ENCODE peak calls at places on chromosomes 16 and 17, in six cellular contexts. One of them, this sample, is unnamed.

GRCh38 chr17:65564793-65565192 is 3.3 kb upstream of the AXIN2 start:
- DNase-seq in RWPE1: no peak
- DNase-seq in AG09309: no peak
- DNase-seq in AG04450: no peak
- DNase-seq in endodermal cell: no peak
- DNase-seq in cardiac muscle cell: peak
- DNase-seq in this sample: peak

GRCh38 chr16:23081675-23082119 is 67.6 kb downstream of the USP31 start:
- DNase-seq in RWPE1: peak
- DNase-seq in AG09309: peak
- DNase-seq in AG04450: no peak
- DNase-seq in endodermal cell: no peak
- DNase-seq in cardiac muscle cell: peak
- DNase-seq in this sample: no peak

GRCh38 chr17:31487063-31487647 is 95.7 kb downstream of the RAB11FIP4 start:
- DNase-seq in RWPE1: no peak
- DNase-seq in AG09309: no peak
- DNase-seq in AG04450: no peak
- DNase-seq in endodermal cell: no peak
- DNase-seq in cardiac muscle cell: no peak
- DNase-seq in this sample: no peak

GRCh38 chr17:81601525-81602120 is 35.3 kb downstream of the NPLOC4 start:
- DNase-seq in RWPE1: peak
- DNase-seq in AG09309: no peak
- DNase-seq in AG04450: peak
- DNase-seq in endodermal cell: peak
- DNase-seq in cardiac muscle cell: peak
- DNase-seq in this sample: no peak

GRCh38 chr17:50304781-50305404 is 30.6 kb downstream of the TMEM92 start:
- DNase-seq in RWPE1: no peak
- DNase-seq in AG09309: no peak
- DNase-seq in AG04450: no peak
- DNase-seq in endodermal cell: no peak
- DNase-seq in cardiac muscle cell: peak
- DNase-seq in this sample: no peak

GRCh38 chr16:9049241-9049640 is 42.2 kb upstream of the HAPSTR1 start:
- DNase-seq in RWPE1: no peak
- DNase-seq in AG09309: no peak
- DNase-seq in AG04450: peak
- DNase-seq in endodermal cell: no peak
- DNase-seq in cardiac muscle cell: peak
- DNase-seq in this sample: no peak

GRCh38 chr16:9557713-9558112 is 466.3 kb downstream of the HAPSTR1 start:
- DNase-seq in RWPE1: no peak
- DNase-seq in AG09309: no peak
- DNase-seq in AG04450: no peak
- DNase-seq in endodermal cell: no peak
- DNase-seq in cardiac muscle cell: no peak
- DNase-seq in this sample: no peak

GRCh38 chr17:39027037-39027436 is 59.8 kb upstream of the FBXO47 start:
- DNase-seq in RWPE1: peak
- DNase-seq in AG09309: no peak
- DNase-seq in AG04450: no peak
- DNase-seq in endodermal cell: peak
- DNase-seq in cardiac muscle cell: peak
- DNase-seq in this sample: peak

GRCh38 chr16:12160249-12160648 is 183.7 kb downstream of the SNX29 start:
- DNase-seq in RWPE1: no peak
- DNase-seq in AG09309: no peak
- DNase-seq in AG04450: no peak
- DNase-seq in endodermal cell: no peak
- DNase-seq in cardiac muscle cell: peak
- DNase-seq in this sample: no peak

GRCh38 chr17:49285716-49286115 is 55.1 kb upstream of the PHOSPHO1 start:
- DNase-seq in RWPE1: no peak
- DNase-seq in AG09309: no peak
- DNase-seq in AG04450: no peak
- DNase-seq in endodermal cell: peak
- DNase-seq in cardiac muscle cell: no peak
- DNase-seq in this sample: no peak

GRCh38 chr16:76943936-76944335 is 247.1 kb upstream of the MON1B start:
- DNase-seq in RWPE1: no peak
- DNase-seq in AG09309: no peak
- DNase-seq in AG04450: no peak
- DNase-seq in endodermal cell: no peak
- DNase-seq in cardiac muscle cell: peak
- DNase-seq in this sample: no peak

GRCh38 chr17:61400058-61400785 is 579 bp downstream of the TBX2 start:
- DNase-seq in RWPE1: peak
- DNase-seq in AG09309: no peak
- DNase-seq in AG04450: no peak
- DNase-seq in endodermal cell: peak
- DNase-seq in cardiac muscle cell: peak
- DNase-seq in this sample: peak

GRCh38 chr17:68909066-68909465 is 46.1 kb downstream of the ABCA8 start:
- DNase-seq in RWPE1: peak
- DNase-seq in AG09309: peak
- DNase-seq in AG04450: peak
- DNase-seq in endodermal cell: no peak
- DNase-seq in cardiac muscle cell: peak
- DNase-seq in this sample: no peak

GRCh38 chr16:23640669-23640958 is 496 bp downstream of the PALB2 start:
- DNase-seq in RWPE1: peak
- DNase-seq in AG09309: no peak
- DNase-seq in AG04450: no peak
- DNase-seq in endodermal cell: peak
- DNase-seq in cardiac muscle cell: peak
- DNase-seq in this sample: no peak

GRCh38 chr16:57725077-57725953 is 10.3 kb upstream of the KATNB1 start:
- DNase-seq in RWPE1: no peak
- DNase-seq in AG09309: no peak
- DNase-seq in AG04450: no peak
- DNase-seq in endodermal cell: no peak
- DNase-seq in cardiac muscle cell: no peak
- DNase-seq in this sample: no peak

GRCh38 chr17:67675481-67675880 is 42.3 kb upstream of the NOL11 start:
- DNase-seq in RWPE1: no peak
- DNase-seq in AG09309: no peak
- DNase-seq in AG04450: no peak
- DNase-seq in endodermal cell: no peak
- DNase-seq in cardiac muscle cell: no peak
- DNase-seq in this sample: no peak

GRCh38 chr17:6497496-6498221 is 53.4 kb downstream of the PIMREG start:
- DNase-seq in RWPE1: no peak
- DNase-seq in AG09309: no peak
- DNase-seq in AG04450: no peak
- DNase-seq in endodermal cell: peak
- DNase-seq in cardiac muscle cell: no peak
- DNase-seq in this sample: no peak

GRCh38 chr16:75458029-75458428 is 6.5 kb downstream of the TMEM170A start:
- DNase-seq in RWPE1: no peak
- DNase-seq in AG09309: no peak
- DNase-seq in AG04450: no peak
- DNase-seq in endodermal cell: no peak
- DNase-seq in cardiac muscle cell: no peak
- DNase-seq in this sample: no peak

GRCh38 chr16:72988568-72988967 is 59.4 kb downstream of the ZFHX3 start:
- DNase-seq in RWPE1: no peak
- DNase-seq in AG09309: no peak
- DNase-seq in AG04450: no peak
- DNase-seq in endodermal cell: no peak
- DNase-seq in cardiac muscle cell: no peak
- DNase-seq in this sample: no peak

GRCh38 chr16:72987480-72987901 is 60.4 kb downstream of the ZFHX3 start:
- DNase-seq in RWPE1: peak
- DNase-seq in AG09309: no peak
- DNase-seq in AG04450: no peak
- DNase-seq in endodermal cell: peak
- DNase-seq in cardiac muscle cell: no peak
- DNase-seq in this sample: no peak

GRCh38 chr16:72985148-72985882 is 62.6 kb downstream of the ZFHX3 start:
- DNase-seq in RWPE1: no peak
- DNase-seq in AG09309: peak
- DNase-seq in AG04450: no peak
- DNase-seq in endodermal cell: peak
- DNase-seq in cardiac muscle cell: peak
- DNase-seq in this sample: no peak

GRCh38 chr16:72983728-72984350 is 64.1 kb downstream of the ZFHX3 start:
- DNase-seq in RWPE1: no peak
- DNase-seq in AG09309: no peak
- DNase-seq in AG04450: no peak
- DNase-seq in endodermal cell: no peak
- DNase-seq in cardiac muscle cell: no peak
- DNase-seq in this sample: no peak

DNA sequence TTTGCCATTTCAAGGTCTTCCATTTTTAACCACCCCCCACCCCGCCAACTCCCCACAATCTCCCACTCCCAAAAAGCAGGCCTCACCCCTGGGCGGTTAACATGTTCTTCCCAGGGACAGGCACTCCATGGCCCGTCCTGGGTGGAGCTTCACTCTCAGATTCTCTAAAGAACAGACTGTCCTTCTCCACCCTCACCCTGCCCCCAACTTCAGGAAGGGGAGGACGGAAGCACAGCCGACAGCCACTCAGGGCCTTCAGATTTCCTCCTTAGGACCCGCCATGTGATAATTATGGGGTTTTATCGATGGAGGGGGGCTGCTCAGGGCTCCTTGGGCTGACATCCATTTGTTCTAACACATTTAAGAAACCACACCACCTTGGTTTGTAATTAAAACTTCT is 61.9 kb downstream of the ZFHX3 start:
- DNase-seq in RWPE1: no peak
- DNase-seq in AG09309: no peak
- DNase-seq in AG04450: no peak
- DNase-seq in endodermal cell: peak
- DNase-seq in cardiac muscle cell: peak
- DNase-seq in this sample: no peak
- TF ChIP-seq CTCF in RWPE1: no peak
- TF ChIP-seq CTCF in AG09309: no peak
- TF ChIP-seq CTCF in AG04450: no peak
- TF ChIP-seq CTCF in endodermal cell: no peak
- TF ChIP-seq CTCF in cardiac muscle cell: no peak
- TF ChIP-seq CTCF in this sample: no peak

GRCh38 chr16:56643080-56643778 is 4.8 kb downstream of the MT1A start:
- DNase-seq in RWPE1: no peak
- DNase-seq in AG09309: no peak
- DNase-seq in AG04450: no peak
- DNase-seq in endodermal cell: peak
- DNase-seq in cardiac muscle cell: peak
- DNase-seq in this sample: no peak
- TF ChIP-seq CTCF in RWPE1: no peak
- TF ChIP-seq CTCF in AG09309: peak
- TF ChIP-seq CTCF in AG04450: peak
- TF ChIP-seq CTCF in endodermal cell: peak
- TF ChIP-seq CTCF in cardiac muscle cell: peak
- TF ChIP-seq CTCF in this sample: no peak

GRCh38 chr16:21283521-21284289 is 5.6 kb upstream of the CRYM start:
- DNase-seq in RWPE1: no peak
- DNase-seq in AG09309: no peak
- DNase-seq in AG04450: no peak
- DNase-seq in endodermal cell: peak
- DNase-seq in cardiac muscle cell: peak
- DNase-seq in this sample: peak
- TF ChIP-seq CTCF in RWPE1: no peak
- TF ChIP-seq CTCF in AG09309: peak
- TF ChIP-seq CTCF in AG04450: peak
- TF ChIP-seq CTCF in endodermal cell: peak
- TF ChIP-seq CTCF in cardiac muscle cell: peak
- TF ChIP-seq CTCF in this sample: peak

GRCh38 chr16:13483121-13483520 is 436.8 kb upstream of the ERCC4 start:
- DNase-seq in RWPE1: no peak
- DNase-seq in AG09309: no peak
- DNase-seq in AG04450: no peak
- DNase-seq in endodermal cell: no peak
- DNase-seq in cardiac muscle cell: no peak
- DNase-seq in this sample: no peak
- TF ChIP-seq CTCF in RWPE1: no peak
- TF ChIP-seq CTCF in AG09309: no peak
- TF ChIP-seq CTCF in AG04450: no peak
- TF ChIP-seq CTCF in endodermal cell: no peak
- TF ChIP-seq CTCF in cardiac muscle cell: no peak
- TF ChIP-seq CTCF in this sample: no peak

DNA sequence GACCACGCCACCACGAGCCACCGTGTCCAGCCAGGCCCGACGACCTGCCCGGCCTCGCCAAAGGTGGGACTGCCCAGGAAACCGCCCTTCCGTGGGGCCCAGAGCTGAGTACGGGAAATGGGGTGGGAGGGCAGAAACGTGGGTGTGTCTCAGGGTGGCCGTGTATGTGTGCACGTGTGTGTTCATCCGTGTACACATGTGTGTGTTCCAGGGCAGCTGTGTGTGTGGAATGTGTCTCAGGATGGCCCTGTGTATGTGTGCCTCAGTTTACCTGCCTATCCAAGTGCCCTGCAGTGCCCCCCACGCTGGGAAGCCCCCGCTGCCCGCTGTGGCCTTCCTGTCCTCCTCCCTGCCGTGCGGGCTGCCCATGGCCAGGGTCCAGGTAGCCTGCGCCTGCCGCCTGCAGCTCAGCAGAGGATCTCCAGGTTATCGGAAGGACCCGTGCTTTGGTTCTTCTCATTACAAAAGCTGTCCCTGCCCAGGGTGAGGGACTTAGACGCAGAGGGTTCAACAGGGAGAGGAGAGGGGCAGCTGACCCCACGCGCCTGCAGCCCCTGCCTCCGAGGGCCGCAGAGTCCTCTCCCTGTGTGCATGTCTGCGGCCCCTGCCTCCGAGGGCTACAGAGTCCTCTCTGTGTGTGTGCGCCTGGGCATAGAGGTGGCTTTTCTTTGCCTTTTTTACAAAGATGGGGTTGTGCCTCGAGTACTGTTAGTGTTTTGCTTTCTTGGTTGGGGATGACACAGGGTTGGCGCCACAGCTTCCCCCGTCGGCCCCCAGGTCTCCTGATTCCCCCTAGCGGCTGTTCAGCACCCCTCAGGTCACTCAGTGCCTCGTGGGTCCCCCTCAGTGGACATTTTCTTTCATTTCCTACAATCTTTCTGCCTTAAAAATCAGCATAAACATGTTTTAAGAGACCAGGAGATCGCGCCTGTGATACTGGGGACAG is 23.6 kb downstream of the ZNF469 start:
- DNase-seq in RWPE1: no peak
- DNase-seq in AG09309: no peak
- DNase-seq in AG04450: no peak
- DNase-seq in endodermal cell: no peak
- DNase-seq in cardiac muscle cell: no peak
- DNase-seq in this sample: no peak
- TF ChIP-seq CTCF in RWPE1: no peak
- TF ChIP-seq CTCF in AG09309: no peak
- TF ChIP-seq CTCF in AG04450: no peak
- TF ChIP-seq CTCF in endodermal cell: peak
- TF ChIP-seq CTCF in cardiac muscle cell: peak
- TF ChIP-seq CTCF in this sample: no peak

GRCh38 chr17:1899403-1900000 is 69.7 kb downstream of the RPA1 start:
- DNase-seq in RWPE1: no peak
- DNase-seq in AG09309: no peak
- DNase-seq in AG04450: no peak
- DNase-seq in endodermal cell: no peak
- DNase-seq in cardiac muscle cell: no peak
- DNase-seq in this sample: no peak
- TF ChIP-seq CTCF in RWPE1: no peak
- TF ChIP-seq CTCF in AG09309: peak
- TF ChIP-seq CTCF in AG04450: peak
- TF ChIP-seq CTCF in endodermal cell: peak
- TF ChIP-seq CTCF in cardiac muscle cell: peak
- TF ChIP-seq CTCF in this sample: no peak